ENCODE peak calls at places on chromosomes 16 and 17, in nine cellular contexts. N is stimulated activated CD4-positive, alpha-beta T cell treated with anti-CD3 and anti-CD28 coated beads, Interleukin-12 subunit alpha, Interleukin-12 subunit beta, amount 100 ng/mL, for 4 hours; K is head of caudate nucleus; M is cardiac fibroblast; X is NK-92 treated with Interleukin-12 subunit alpha and Interleukin-12 subunit beta, amount 100 ng/mL, for 24 hours; Y is activated T-helper 9 cell treated with anti-CD3 and anti-CD28 coated beads, Interleukin-2, amount 50 U/mL, for 16 hours; E is NCI-H2029; A is mucosa of descending colon; T is uterus. R is an unnamed sample.

GRCh38 chr17:80565347-80566053 is 20.9 kb downstream of the RPTOR start:
- DNase-seq in N (no peak), K (no peak), M (no peak), X (no peak), Y (no peak), E (no peak), A (no peak), T (no peak), R (no peak)

GRCh38 chr17:56978441-56979090 is 635 bp downstream of the SCPEP1 start:
- DNase-seq in N (no peak), K (no peak), M (peak), X (no peak), Y (no peak), E (no peak), A (no peak), T (no peak), R (no peak)

GRCh38 chr16:1078579-1079021 is 6.1 kb downstream of the SSTR5 start:
- DNase-seq in N (no peak), K (no peak), M (peak), X (no peak), Y (no peak), E (peak), A (peak), T (no peak), R (peak)

GRCh38 chr16:57720142-57720575 is 15.4 kb upstream of the KATNB1 start:
- DNase-seq in N (peak), K (peak), M (peak), X (peak), Y (no peak), E (peak), A (peak), T (no peak), R (peak)

GRCh38 chr17:59754547-59754946 is 47.1 kb downstream of the VMP1 start:
- DNase-seq in N (no peak), K (no peak), M (peak), X (no peak), Y (peak), E (no peak), A (no peak), T (no peak), R (peak)

GRCh38 chr17:43673516-43674323 is 12.0 kb upstream of the MEOX1 start:
- DNase-seq in N (peak), K (peak), M (peak), X (peak), Y (peak), E (peak), A (peak), T (peak), R (peak)

GRCh38 chr16:65415460-65415859 is 293.6 kb upstream of the CDH11 start:
- DNase-seq in N (no peak), K (no peak), M (no peak), X (no peak), Y (no peak), E (no peak), A (no peak), T (no peak), R (no peak)

GRCh38 chr16:29765167-29766032 is 12.7 kb upstream of the ZG16 start:
- DNase-seq in N (no peak), K (no peak), M (no peak), X (no peak), Y (no peak), E (peak), A (peak), T (no peak), R (no peak)

GRCh38 chr17:8888704-8889302 is 21.3 kb upstream of the PIK3R6 start:
- DNase-seq in N (no peak), K (no peak), M (no peak), X (no peak), Y (no peak), E (no peak), A (no peak), T (no peak), R (no peak)

GRCh38 chr17:41896726-41897125 is 22.0 kb downstream of the ACLY start:
- DNase-seq in N (no peak), K (no peak), M (no peak), X (no peak), Y (no peak), E (no peak), A (no peak), T (no peak), R (no peak)

GRCh38 chr16:50862818-50863672 is 121.2 kb downstream of the CYLD start:
- DNase-seq in N (no peak), K (peak), M (no peak), X (no peak), Y (no peak), E (no peak), A (no peak), T (no peak), R (no peak)

GRCh38 chr17:11996722-11997146 is 541 bp downstream of the ZNF18 start:
- DNase-seq in N (no peak), K (no peak), M (peak), X (peak), Y (no peak), E (no peak), A (no peak), T (no peak), R (peak)